ENCODE peak calls at places on chromosomes 4 and X, in four cellular contexts. R is SJSA1; U is RWPE2; C is CD8-positive, alpha-beta T cell. A is an unnamed sample.

GRCh38 chr4:5572114-5572513 is 136.2 kb downstream of the EVC2 start:
- DNase-seq in C (no peak), R (no peak), U (no peak), A (no peak)

GRCh38 chrX:79140731-79141130 is 3.8 kb upstream of the GPR174 start:
- DNase-seq in R (no peak), U (no peak), C (no peak), A (no peak)

GRCh38 chr4:6390357-6390756 is 82.1 kb downstream of the PPP2R2C start:
- DNase-seq in R (no peak), C (no peak), U (no peak), A (no peak)

GRCh38 chrX:109872021-109872730 is 130.7 kb upstream of the TMEM164 start:
- DNase-seq in C (no peak), U (no peak), R (no peak), A (no peak)

GRCh38 chr4:41873380-41874295 is 61.6 kb upstream of the TMEM33 start:
- DNase-seq in U (no peak), R (no peak), C (no peak), A (no peak)

GRCh38 chr4:7631288-7631633 is 196.5 kb upstream of the PSAPL1 start:
- DNase-seq in R (no peak), U (no peak), C (no peak), A (no peak)

GRCh38 chr4:30429813-30430466 is 290.2 kb upstream of the PCDH7 start:
- DNase-seq in R (no peak), U (no peak), C (no peak), A (no peak)

GRCh38 chr4:174523003-174523693 is 860 bp upstream of the HPGD start:
- DNase-seq in U (no peak), R (no peak), C (no peak), A (peak; percentile 54)

GRCh38 chrX:77415161-77415560 is 32.0 kb upstream of the FGF16 start:
- DNase-seq in U (no peak), R (no peak), C (no peak), A (no peak)

GRCh38 chr4:40629401-40630334 is at the start of gene RBM47:
- DNase-seq in U (peak; percentile 77), C (no peak), R (peak; percentile 10), A (peak; percentile 97)

GRCh38 chr4:79964715-79965345 is 108.2 kb downstream of the ANTXR2 start:
- DNase-seq in C (no peak), U (no peak), R (no peak), A (peak; percentile 35)

GRCh38 chr4:32025840-32026459 is 1305.8 kb downstream of the PCDH7 start:
- DNase-seq in U (no peak), R (no peak), C (no peak), A (no peak)

GRCh38 chrX:123920065-123920785 is 41.3 kb upstream of the STAG2 start:
- DNase-seq in C (no peak), U (no peak), R (peak; percentile 4), A (no peak)

GRCh38 chrX:64975491-64975890 is 759 bp downstream of the ZC4H2 start:
- DNase-seq in C (peak; percentile 18), R (peak; percentile 12), U (no peak), A (peak; percentile 6)

GRCh38 chrX:136210806-136211205 is 40.4 kb downstream of the MAP7D3 start:
- DNase-seq in U (no peak), C (no peak), R (no peak), A (no peak)

GRCh38 chr4:145545538-145546224 is 64.0 kb downstream of the SMAD1 start:
- DNase-seq in C (no peak), U (no peak), R (peak; percentile 21), A (peak; percentile 90)

GRCh38 chr4:71554025-71554424 is 215.2 kb downstream of the SLC4A4 start:
- DNase-seq in C (no peak), R (no peak), U (no peak), A (no peak)

GRCh38 chr4:76377922-76378321 is 43.0 kb downstream of the CCDC158 start:
- DNase-seq in U (no peak), R (peak; percentile 13), C (peak; percentile 37), A (peak; percentile 48)

GRCh38 chr4:108940086-108941033 is 177.5 kb upstream of the ETNPPL start:
- DNase-seq in C (no peak), U (no peak), R (no peak), A (no peak)

GRCh38 chrX:69158166-69159040 is 6.8 kb downstream of the PJA1 start:
- DNase-seq in C (peak; percentile 45), U (no peak), R (peak; percentile 43), A (peak; percentile 49)

GRCh38 chr4:140858897-140859296 is 102.7 kb upstream of the TBC1D9 start:
- DNase-seq in C (no peak), R (peak; percentile 18), U (no peak), A (no peak)

GRCh38 chr4:10529256-10529890 is 72.1 kb upstream of the ZNF518B start:
- DNase-seq in R (no peak), U (no peak), C (no peak), A (peak; percentile 72)

GRCh38 chr4:41125558-41126311 is 88.6 kb downstream of the APBB2 start:
- DNase-seq in U (no peak), R (no peak), C (no peak), A (no peak)

GRCh38 chr4:97593248-97593647 is 550.0 kb downstream of the STPG2 start:
- DNase-seq in U (no peak), R (no peak), C (peak; percentile 16), A (no peak)

GRCh38 chrX:38081926-38082708 is 75.8 kb downstream of the SYTL5 start:
- DNase-seq in U (no peak), R (no peak), C (no peak), A (peak; percentile 1)

GRCh38 chr4:5636766-5637670 is 71.3 kb downstream of the EVC2 start:
- DNase-seq in C (no peak), R (no peak), U (no peak), A (no peak)

GRCh38 chr4:99885063-99885664 is 9.1 kb downstream of the LAMTOR3 start:
- DNase-seq in C (peak; percentile 23), U (no peak), R (peak; percentile 22), A (no peak)

GRCh38 chr4:24470681-24471622 is 113.4 kb downstream of the DHX15 start:
- DNase-seq in U (no peak), R (peak; percentile 22), C (no peak), A (peak; percentile 51)

GRCh38 chr4:173584506-173584905 is 54.5 kb upstream of the HAND2 start:
- DNase-seq in U (no peak), R (no peak), C (no peak), A (no peak)

GRCh38 chr4:150182794-150183193 is 104.5 kb downstream of the DCLK2 start:
- DNase-seq in C (no peak), U (no peak), R (no peak), A (no peak)

GRCh38 chr4:15164571-15164970 is 162.3 kb downstream of the CPEB2 start:
- DNase-seq in U (no peak), C (no peak), R (no peak), A (peak; percentile 29)

GRCh38 chr4:39541987-39542632 is 14.9 kb upstream of the UGDH start:
- DNase-seq in C (no peak), U (no peak), R (no peak), A (no peak)

GRCh38 chr4:97987019-97987648 is 156.1 kb downstream of the STPG2 start:
- DNase-seq in U (no peak), R (no peak), C (no peak), A (no peak)

GRCh38 chrX:110408949-110409588 is 50.4 kb downstream of the RTL9 start:
- DNase-seq in U (no peak), R (no peak), C (no peak), A (no peak)

GRCh38 chr4:184784628-184785257 is 41.0 kb downstream of the ACSL1 start:
- DNase-seq in C (no peak), U (no peak), R (no peak), A (no peak)

GRCh38 chr4:72975488-72975784 is 94.1 kb downstream of the COX18 start:
- DNase-seq in C (no peak), U (no peak), R (no peak), A (peak; percentile 4)
- H3K27ac ChIP-seq in C (no peak overlapping the region), U (peak overlapping the region; percentile 85), R (peak overlapping the region; percentile 84), A (no peak overlapping the region)

GRCh38 chr4:163343604-163344146 is at the start of gene NPY5R:
- DNase-seq in C (no peak), R (no peak), U (no peak), A (no peak)

DNA sequence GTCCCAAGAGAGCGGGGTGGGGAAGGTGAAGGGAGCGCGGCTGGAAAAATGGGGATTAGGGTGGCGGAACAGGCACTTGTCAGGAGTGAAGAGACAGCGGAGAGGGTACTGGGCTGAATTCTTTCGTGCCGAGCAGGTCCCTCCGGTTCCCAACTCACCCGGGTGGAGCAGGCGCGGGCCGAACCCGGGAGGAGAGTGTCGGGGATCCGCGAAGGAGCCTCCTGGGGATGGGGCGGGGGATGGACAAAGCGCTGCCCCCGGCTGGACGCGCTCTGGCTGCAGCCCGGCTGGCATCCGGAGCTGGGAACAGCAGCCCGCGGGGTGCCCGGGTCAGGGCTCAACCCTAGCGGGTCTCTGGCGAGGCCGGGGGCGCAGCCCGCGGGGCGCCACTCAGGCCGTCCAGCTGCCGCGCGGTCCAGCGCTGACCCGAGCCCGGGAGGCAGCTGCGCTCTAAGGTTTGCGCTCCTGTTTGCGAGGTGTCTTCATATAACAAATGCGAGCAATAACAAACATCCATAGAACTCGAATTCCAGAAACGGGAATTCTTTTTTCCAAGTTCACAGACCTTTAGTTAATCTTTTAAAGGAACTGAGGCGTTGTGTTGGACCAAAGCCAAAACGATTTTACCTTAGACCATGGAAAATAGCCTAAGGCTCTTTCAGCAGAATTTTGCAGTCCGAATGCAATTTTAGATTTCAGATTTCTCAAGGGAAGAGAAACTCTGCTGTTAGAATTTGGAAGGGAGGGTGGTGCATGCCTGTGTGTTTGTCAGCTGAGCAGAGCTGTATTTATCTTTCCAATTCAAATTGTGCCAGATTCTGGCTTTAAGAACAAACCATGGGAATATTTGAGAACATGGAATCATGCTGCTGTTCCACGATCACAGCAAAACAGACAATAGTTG is 707 bp downstream of the NPY5R start:
- DNase-seq in R (peak; percentile 4), U (no peak), C (no peak), A (no peak)
- H3K27ac ChIP-seq in R (no peak overlapping the region), U (no peak overlapping the region), C (no peak overlapping the region), A (no peak overlapping the region)

GRCh38 chrX:281166-281999 is at the start of gene PLCXD1:
- DNase-seq in R (peak; percentile 10), U (peak; percentile 64), C (no peak), A (no peak)
- H3K27ac ChIP-seq in R (no peak within 1 kb of the TSS), U (peak within 1 kb of the TSS; percentile 20), C (no peak within 1 kb of the TSS), A (peak within 1 kb of the TSS; percentile 57)

DNA sequence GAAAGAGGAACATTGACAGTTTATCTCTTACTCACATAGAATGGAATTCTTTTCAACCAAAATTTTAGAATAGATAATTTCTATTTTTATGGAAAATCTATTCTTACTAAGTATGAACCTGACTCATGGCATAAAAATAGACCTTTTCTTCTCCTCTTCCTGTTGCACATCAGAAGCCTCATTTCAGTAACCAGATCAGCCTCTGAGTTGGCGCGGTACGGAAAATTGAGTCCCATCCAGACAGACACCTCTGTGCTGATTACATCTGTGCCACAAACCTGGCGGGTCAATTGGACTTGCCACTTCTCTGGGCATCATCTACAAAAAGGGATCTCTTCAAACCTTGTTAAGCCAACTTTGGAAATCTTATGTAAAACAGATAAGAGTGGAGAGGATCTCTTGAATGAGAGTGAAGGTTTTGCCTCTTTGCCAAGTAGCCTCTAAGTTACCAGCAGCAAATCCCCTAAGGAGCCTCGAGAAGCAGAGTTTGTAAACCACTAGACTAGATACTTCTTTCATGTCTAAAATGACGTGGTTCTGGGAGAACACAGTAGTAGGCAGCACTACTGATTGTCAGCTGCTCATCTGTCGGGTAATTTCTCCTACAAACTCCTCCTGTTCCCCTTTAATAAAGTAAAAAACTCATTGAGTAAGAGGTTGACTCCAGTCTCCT is 37.4 kb downstream of the TENM3 start:
- DNase-seq in U (no peak), C (no peak), R (no peak), A (no peak)
- H3K27ac ChIP-seq in U (no peak overlapping the region), C (no peak overlapping the region), R (no peak overlapping the region), A (no peak overlapping the region)